ENCODE peak calls at places on chromosomes 5 and 9, in nine cellular contexts. X is kidney, A is neural progenitor cell, Z is ELF-1, O is T-helper 9 cell, U is activated T-helper 1 cell treated with Interleukin-2 at 50 U/mL for 16 hours, D is Right ventricle myocardium superior, B is NCI-H774, T is LoVo. J is an unnamed sample.

GRCh38 chr9:134325813-134326753 is at the start of gene RXRA:
- DNase-seq in X (peak), A (peak), Z (no peak), O (peak), U (peak), D (peak), B (peak), T (peak), J (peak)

GRCh38 chr9:110821064-110821463 is 152.5 kb downstream of the MUSK start:
- DNase-seq in X (no peak), A (no peak), Z (no peak), O (no peak), U (no peak), D (no peak), B (no peak), T (no peak), J (no peak)

GRCh38 chr5:139458580-139459407 is 3.7 kb downstream of the ECSCR start:
- DNase-seq in X (no peak), A (no peak), Z (peak), O (peak), U (peak), D (no peak), B (no peak), T (no peak), J (peak)

GRCh38 chr5:141753971-141754713 is 72.1 kb upstream of the ARAP3 start:
- DNase-seq in X (no peak), A (peak), Z (peak), O (no peak), U (no peak), D (no peak), B (no peak), T (peak), J (no peak)

GRCh38 chr9:33109850-33110595 is 33.5 kb upstream of the SMU1 start:
- DNase-seq in X (no peak), A (no peak), Z (no peak), O (no peak), U (no peak), D (no peak), B (no peak), T (no peak), J (no peak)

GRCh38 chr9:115604831-115605483 is 487.0 kb upstream of the TNC start:
- DNase-seq in X (no peak), A (no peak), Z (no peak), O (no peak), U (no peak), D (no peak), B (no peak), T (peak), J (no peak)

GRCh38 chr5:114726126-114726525 is 364.3 kb downstream of the KCNN2 start:
- DNase-seq in X (no peak), A (no peak), Z (peak), O (no peak), U (no peak), D (no peak), B (no peak), T (no peak), J (no peak)

GRCh38 chr5:82806513-82806912 is 270.7 kb downstream of the TMEM167A start:
- DNase-seq in X (no peak), A (no peak), Z (no peak), O (no peak), U (no peak), D (no peak), B (no peak), T (no peak), J (no peak)

GRCh38 chr5:116142495-116142894 is 57.7 kb downstream of the COMMD10 start:
- DNase-seq in X (no peak), A (no peak), Z (no peak), O (no peak), U (no peak), D (no peak), B (no peak), T (no peak), J (no peak)

GRCh38 chr5:173581408-173582197 is 34.8 kb downstream of the BOD1 start:
- DNase-seq in X (no peak), A (peak), Z (peak), O (peak), U (peak), D (peak), B (no peak), T (peak), J (peak)

GRCh38 chr5:171907731-171908343 is 98.6 kb downstream of the FBXW11 start:
- DNase-seq in X (no peak), A (peak), Z (peak), O (peak), U (no peak), D (no peak), B (peak), T (peak), J (peak)

GRCh38 chr5:123460296-123460729 is 37.1 kb upstream of the CEP120 start:
- DNase-seq in X (no peak), A (no peak), Z (peak), O (no peak), U (no peak), D (no peak), B (no peak), T (peak), J (no peak)

GRCh38 chr9:90905079-90905478 is 103.5 kb downstream of the SYK start:
- DNase-seq in X (peak), A (no peak), Z (no peak), O (no peak), U (no peak), D (no peak), B (peak), T (no peak), J (no peak)

GRCh38 chr5:82635561-82636288 is 357.6 kb upstream of the RPS23 start:
- DNase-seq in X (no peak), A (no peak), Z (no peak), O (no peak), U (no peak), D (no peak), B (peak), T (peak), J (no peak)

GRCh38 chr5:135225856-135226560 is 173.0 kb downstream of the MACROH2A1 start:
- DNase-seq in X (peak), A (no peak), Z (peak), O (no peak), U (no peak), D (peak), B (no peak), T (no peak), J (no peak)

GRCh38 chr5:87260604-87261200 is 7.0 kb upstream of the RASA1 start:
- DNase-seq in X (no peak), A (no peak), Z (no peak), O (no peak), U (no peak), D (no peak), B (no peak), T (peak), J (no peak)

GRCh38 chr9:696332-697090 is 145.0 kb upstream of the DMRT1 start:
- DNase-seq in X (no peak), A (no peak), Z (no peak), O (no peak), U (no peak), D (no peak), B (no peak), T (no peak), J (no peak)

GRCh38 chr5:127101533-127101932 is 28.2 kb upstream of the C5orf63 start:
- DNase-seq in X (no peak), A (no peak), Z (no peak), O (no peak), U (no peak), D (no peak), B (no peak), T (no peak), J (no peak)

GRCh38 chr5:82499845-82500244 is 221.7 kb upstream of the RPS23 start:
- DNase-seq in X (no peak), A (no peak), Z (no peak), O (no peak), U (no peak), D (no peak), B (no peak), T (no peak), J (no peak)

GRCh38 chr9:68740561-68740960 is 35.5 kb downstream of the PIP5K1B start:
- DNase-seq in X (no peak), A (no peak), Z (no peak), O (no peak), U (no peak), D (no peak), B (no peak), T (peak), J (no peak)

GRCh38 chr5:177509361-177509951 is at the start of gene DOK3:
- DNase-seq in X (peak), A (no peak), Z (no peak), O (no peak), U (no peak), D (peak), B (no peak), T (no peak), J (no peak)

GRCh38 chr5:112604741-112605390 is 132.8 kb upstream of the APC start:
- DNase-seq in X (no peak), A (peak), Z (no peak), O (no peak), U (no peak), D (no peak), B (no peak), T (peak), J (no peak)

GRCh38 chr9:88660611-88661010 is 125.6 kb downstream of the NXNL2 start:
- DNase-seq in X (no peak), A (peak), Z (peak), O (no peak), U (no peak), D (no peak), B (no peak), T (no peak), J (no peak)

GRCh38 chr5:118520771-118521415 is 467.5 kb downstream of the DTWD2 start:
- DNase-seq in X (no peak), A (no peak), Z (no peak), O (no peak), U (no peak), D (no peak), B (no peak), T (no peak), J (no peak)